ENCODE peak calls at places on chromosomes 16 and 17, in four cellular contexts. Z is AG04449, C is GM10248, V is mucosa of descending colon. F is an unnamed sample.

GRCh38 chr17:70588003-70588402 is 418.7 kb downstream of the KCNJ2 start:
- DNase-seq in Z (no peak), V (no peak), C (no peak), F (no peak)

GRCh38 chr16:30491744-30492308 is 19.3 kb downstream of the ITGAL start:
- DNase-seq in V (peak; percentile 25), Z (no peak), C (no peak), F (no peak)

GRCh38 chr17:69761011-69761410 is 314.0 kb upstream of the KCNJ16 start:
- DNase-seq in C (no peak), Z (no peak), V (no peak), F (no peak)

GRCh38 chr17:3636154-3636907 is at the start of the genes CTNS and SHPK:
- DNase-seq in Z (peak; percentile 70), C (peak; percentile 100), V (peak; percentile 97), F (peak; percentile 99)

GRCh38 chr17:17084317-17084835 is 42.1 kb downstream of the MPRIP start:
- DNase-seq in C (no peak), V (no peak), Z (no peak), F (no peak)

GRCh38 chr17:40536731-40537171 is 28.5 kb downstream of the CCR7 start:
- DNase-seq in C (no peak), Z (no peak), V (no peak), F (peak; percentile 70)

GRCh38 chr17:49219987-49220386 is 9.5 kb downstream of the ABI3 start:
- DNase-seq in V (no peak), C (no peak), Z (no peak), F (no peak)

GRCh38 chr17:39678340-39679116 is 9.3 kb downstream of the PGAP3 start:
- DNase-seq in V (peak; percentile 96), C (no peak), Z (no peak), F (peak; percentile 34)

GRCh38 chr16:79093554-79093967 is 507.0 kb downstream of the MAF start:
- DNase-seq in C (no peak), Z (no peak), V (peak; percentile 14), F (peak; percentile 22)

GRCh38 chr17:21239680-21240374 is 13.4 kb downstream of the NATD1 start:
- DNase-seq in C (peak; percentile 54), Z (no peak), V (no peak), F (no peak)

GRCh38 chr16:56631197-56631596 is 1.3 kb upstream of the MT1M start:
- DNase-seq in Z (no peak), C (no peak), V (no peak), F (no peak)

GRCh38 chr16:68645494-68646388 is 631 bp downstream of the CDH3 start:
- DNase-seq in Z (no peak), V (no peak), C (no peak), F (no peak)

GRCh38 chr17:50201226-50201854 is at the start of gene COL1A1:
- DNase-seq in C (no peak), V (peak; percentile 49), Z (no peak), F (peak; percentile 94)

GRCh38 chr16:50400312-50400966 is 31.7 kb upstream of the BRD7 start:
- DNase-seq in Z (no peak), V (no peak), C (no peak), F (no peak)

GRCh38 chr17:49910858-49911204 is 58.2 kb upstream of the DLX4 start:
- DNase-seq in C (no peak), Z (no peak), V (no peak), F (no peak)

GRCh38 chr16:85759631-85760419 is 8.9 kb upstream of the C16orf74 start:
- DNase-seq in V (peak; percentile 60), Z (no peak), C (peak; percentile 73), F (no peak)

GRCh38 chr17:83185023-83186002 is 105.9 kb downstream of the METRNL start:
- DNase-seq in V (no peak), Z (no peak), C (no peak), F (no peak)

GRCh38 chr17:77512062-77512946 is 371.5 kb downstream of the SEC14L1 start:
- DNase-seq in C (no peak), V (no peak), Z (no peak), F (no peak)

GRCh38 chr16:88706965-88707871 is 915 bp downstream of the CTU2 start:
- DNase-seq in Z (no peak), C (no peak), V (no peak), F (no peak)

GRCh38 chr17:40598021-40598927 is 33.0 kb upstream of the CCR7 start:
- DNase-seq in Z (no peak), V (no peak), C (no peak), F (no peak)

GRCh38 chr17:5115673-5116651 is at the start of gene USP6:
- DNase-seq in Z (no peak), C (no peak), V (no peak), F (no peak)

GRCh38 chr16:15913046-15913698 is 24.8 kb upstream of the CEP20 start:
- DNase-seq in Z (no peak), V (no peak), C (no peak), F (no peak)

GRCh38 chr16:88886915-88887521 is 20.6 kb upstream of the PABPN1L start:
- DNase-seq in V (peak; percentile 73), Z (no peak), C (no peak), F (peak; percentile 96)

GRCh38 chr16:53714080-53715050 is 10.4 kb downstream of the FTO start:
- DNase-seq in C (no peak), V (no peak), Z (no peak), F (no peak)

GRCh38 chr17:73427198-73427597 is 115.4 kb upstream of the CDC42EP4 start:
- DNase-seq in Z (no peak), C (no peak), V (no peak), F (no peak)

F was measured in right cardiac atrium.